ENCODE peak calls at places on chromosomes 1 and 21, in ten cellular contexts. A is A172; T is HEK293T; P is psoas muscle; Z is mesendoderm; F is NCI-H2081 treated with DMSO at 0.1 percent for 48 hours; Q is cardiac muscle cell; J is stimulated activated naive B cell treated with anti-CD40 and anti-IgM and Interleukin-4, amounts not matched to agents 10 μg/mL and 1 μg/mL and 100 μg/mL, for 72 hours; W is NCI-H1048; L is iPS-NIHi11. G is an unnamed sample.

GRCh38 chr1:175197536-175197935 is 5.0 kb upstream of the KIAA0040 start:
- DNase-seq in A (peak; percentile 41), T (no peak), P (no peak), Z (no peak), F (no peak), Q (no peak), J (peak; percentile 32), W (peak; percentile 46), L (no peak), G (no peak)

GRCh38 chr1:160377585-160378206 is 10.8 kb downstream of the NHLH1 start:
- DNase-seq in A (peak; percentile 34), T (no peak), P (no peak), Z (peak; percentile 64), F (no peak), Q (no peak), J (no peak), W (no peak), L (no peak), G (no peak)

GRCh38 chr21:21003701-21004100 is 5.5 kb downstream of the NCAM2 start:
- DNase-seq in A (peak; percentile 26), T (peak; percentile 15), P (no peak), Z (peak; percentile 75), F (no peak), Q (peak; percentile 49), J (no peak), W (no peak), L (peak; percentile 30), G (no peak)

GRCh38 chr1:17181785-17182464 is 23.0 kb upstream of the PADI1 start:
- DNase-seq in A (no peak), T (no peak), P (no peak), Z (no peak), F (no peak), Q (peak; percentile 29), J (no peak), W (no peak), L (no peak), G (no peak)

GRCh38 chr1:110433803-110434202 is 17.1 kb upstream of the PROK1 start:
- DNase-seq in A (peak; percentile 87), T (peak; percentile 69), P (peak; percentile 58), Z (peak; percentile 96), F (no peak), Q (peak; percentile 45), J (no peak), W (no peak), L (peak; percentile 84), G (no peak)

GRCh38 chr1:244242446-244242845 is 191.4 kb downstream of the ZBTB18 start:
- DNase-seq in A (no peak), T (no peak), P (no peak), Z (no peak), F (no peak), Q (no peak), J (no peak), W (no peak), L (no peak), G (no peak)

GRCh38 chr1:94981574-94981973 is 54.7 kb upstream of the CNN3 start:
- DNase-seq in A (no peak), T (no peak), P (no peak), Z (no peak), F (no peak), Q (no peak), J (no peak), W (no peak), L (no peak), G (no peak)

GRCh38 chr1:226063362-226064167 is 1.0 kb downstream of the H3-3A start:
- DNase-seq in A (peak; percentile 47), T (no peak), P (peak; percentile 29), Z (peak; percentile 64), F (no peak), Q (peak; percentile 71), J (peak; percentile 26), W (no peak), L (no peak), G (no peak)